ENCODE peak calls at places on chromosomes 1 and 21, in ten cellular contexts. D is omental fat pad; Q is NCI-H1092; K is myocyte; V is lung microvascular endothelial cell; Y is HCT116; O is aorta; N is cardiac muscle cell; F is T-cell; X is stimulated activated CD4-positive, alpha-beta T cell treated with anti-CD3 and anti-CD28 coated beads, Interleukin-1b, Interleukin-23, amount 100 ng/mL, for 1 hour. J is an unnamed sample.

GRCh38 chr1:45643978-45644377 is 20.1 kb upstream of the CCDC17 start:
- DNase-seq in V (no peak), F (no peak), D (no peak), Q (no peak), O (no peak), N (no peak), X (no peak), Y (peak; percentile 8), K (no peak), J (no peak)

GRCh38 chr1:199279107-199279506 is 640.3 kb downstream of the PTPRC start:
- DNase-seq in K (no peak), Y (no peak), O (no peak), F (no peak), N (no peak), X (no peak), D (no peak), Q (no peak), V (no peak), J (no peak)

GRCh38 chr1:198605426-198605825 is 33.4 kb upstream of the PTPRC start:
- DNase-seq in Y (no peak), N (no peak), V (no peak), O (no peak), Q (no peak), K (no peak), D (no peak), X (no peak), F (no peak), J (no peak)

GRCh38 chr21:33978585-33978984 is 63.0 kb upstream of the ATP5PO start:
- DNase-seq in Y (no peak), N (no peak), O (no peak), D (no peak), V (no peak), Q (no peak), X (no peak), K (no peak), F (no peak), J (no peak)

GRCh38 chr1:156259805-156260204 is 11.9 kb upstream of the PAQR6 start:
- DNase-seq in V (peak; percentile 34), F (no peak), X (no peak), K (peak; percentile 63), Q (no peak), Y (no peak), O (no peak), D (no peak), N (no peak), J (no peak)

GRCh38 chr1:103527331-103527730 is 1.8 kb downstream of the RNPC3 start:
- DNase-seq in K (no peak), Y (no peak), N (no peak), O (no peak), Q (no peak), V (no peak), X (no peak), D (no peak), F (no peak), J (no peak)

GRCh38 chr1:203590559-203590958 is 36.1 kb upstream of the ATP2B4 start:
- DNase-seq in F (no peak), N (no peak), O (no peak), V (no peak), Q (no peak), Y (no peak), D (no peak), X (no peak), K (no peak), J (no peak)

GRCh38 chr1:206685749-206686485 is 1.2 kb downstream of the MAPKAPK2 start:
- DNase-seq in D (no peak), O (peak; percentile 89), V (peak; percentile 39), K (peak; percentile 91), Y (peak; percentile 24), Q (peak; percentile 35), N (peak; percentile 88), F (peak; percentile 3), X (no peak), J (peak; percentile 85)

GRCh38 chr1:16464917-16465625 is 24.5 kb downstream of the NECAP2 start:
- DNase-seq in Y (no peak), K (peak; percentile 90), X (no peak), F (no peak), V (no peak), D (no peak), O (peak; percentile 43), N (no peak), Q (no peak), J (no peak)

GRCh38 chr1:161908264-161908663 is 115.4 kb downstream of the OLFML2B start:
- DNase-seq in O (no peak), Q (no peak), N (no peak), X (no peak), D (no peak), K (no peak), Y (no peak), F (no peak), V (no peak), J (no peak)

GRCh38 chr1:159211331-159212136 is 6.9 kb downstream of the ACKR1 start:
- DNase-seq in K (peak; percentile 49), N (peak; percentile 67), Y (peak; percentile 21), Q (peak; percentile 30), O (no peak), F (peak; percentile 19), X (peak; percentile 31), D (no peak), V (peak; percentile 41), J (peak; percentile 74)

GRCh38 chr1:63379583-63379982 is 12.2 kb downstream of the ALG6 start:
- DNase-seq in X (no peak), D (no peak), N (no peak), V (no peak), O (no peak), Y (no peak), Q (no peak), K (no peak), F (no peak), J (no peak)